ENCODE peak calls at places on chromosomes 1 and 21, in six cellular contexts. M is non-pigmented ciliary epithelial cell, U is iris pigment epithelial cell, T is BJ, W is neural crest cell, D is HCEC 1CT. Z is an unnamed sample.

GRCh38 chr1:167052389-167052788 is 37.8 kb downstream of the GPA33 start:
- DNase-seq in U (peak), T (no peak), M (no peak), D (peak), W (peak), Z (no peak)

GRCh38 chr21:38950388-38951094 is 144.8 kb downstream of the ETS2 start:
- DNase-seq in U (peak), D (peak), M (no peak), W (no peak), T (no peak), Z (no peak)

GRCh38 chr1:76109404-76109803 is 34.9 kb downstream of the ST6GALNAC3 start:
- DNase-seq in M (no peak), W (no peak), U (no peak), T (no peak), D (no peak), Z (peak)

GRCh38 chr1:42756956-42757891 is 9.6 kb downstream of the P3H1 start:
- DNase-seq in U (peak), D (peak), M (no peak), W (no peak), T (no peak), Z (no peak)

GRCh38 chr1:3274972-3275371 is 179.5 kb upstream of the ARHGEF16 start:
- DNase-seq in T (no peak), U (no peak), W (no peak), D (no peak), M (no peak), Z (no peak)

GRCh38 chr1:218262259-218262658 is 22.8 kb upstream of the RRP15 start:
- DNase-seq in M (no peak), U (no peak), W (no peak), D (no peak), T (no peak), Z (no peak)

GRCh38 chr1:111202707-111203623 is 2.5 kb upstream of the DENND2D start:
- DNase-seq in T (no peak), U (no peak), M (no peak), D (no peak), W (no peak), Z (no peak)

GRCh38 chr1:172145231-172145651 is 275.2 kb upstream of the C1orf105 start:
- DNase-seq in W (no peak), U (peak), T (no peak), D (peak), M (no peak), Z (no peak)

GRCh38 chr1:2300851-2301606 is 72.9 kb downstream of the SKI start:
- DNase-seq in W (no peak), D (peak), M (no peak), T (no peak), U (peak), Z (peak)

GRCh38 chr1:7862211-7863060 is 9.6 kb upstream of the UTS2 start:
- DNase-seq in U (no peak), T (no peak), D (no peak), W (no peak), M (no peak), Z (no peak)

GRCh38 chr1:218494449-218494852 is 149.3 kb downstream of the TGFB2 start:
- DNase-seq in T (no peak), M (no peak), U (no peak), W (no peak), D (no peak), Z (no peak)

GRCh38 chr1:232620356-232620841 is 9.5 kb downstream of the SIPA1L2 start:
- DNase-seq in D (no peak), M (no peak), W (no peak), U (peak), T (no peak), Z (peak)

GRCh38 chr21:44436958-44437357 is 18.4 kb upstream of the LRRC3 start:
- DNase-seq in M (no peak), W (no peak), U (no peak), T (no peak), D (no peak), Z (no peak)

GRCh38 chr1:46445773-46446256 is 43.8 kb upstream of the DMBX1 start:
- DNase-seq in M (no peak), D (peak), U (no peak), W (no peak), T (no peak), Z (no peak)

GRCh38 chr1:86708923-86709322 is 4.5 kb downstream of the SH3GLB1 start:
- DNase-seq in M (no peak), U (peak), W (no peak), D (peak), T (no peak), Z (no peak)

GRCh38 chr1:75730432-75730831 is 5.9 kb downstream of the ACADM start:
- DNase-seq in U (no peak), T (no peak), W (no peak), D (no peak), M (no peak), Z (no peak)

GRCh38 chr1:160325252-160325651 is 17.8 kb downstream of the COPA start:
- DNase-seq in T (no peak), M (no peak), U (no peak), W (no peak), D (no peak), Z (no peak)

GRCh38 chr1:45804671-45804973 is 1.2 kb downstream of the MAST2 start:
- DNase-seq in W (no peak), T (no peak), M (no peak), D (no peak), U (no peak), Z (no peak)

GRCh38 chr21:28263974-28264373 is 728.7 kb downstream of the LTN1 start:
- DNase-seq in T (no peak), W (no peak), U (no peak), D (no peak), M (no peak), Z (no peak)

GRCh38 chr1:229854620-229855019 is 212.4 kb upstream of the GALNT2 start:
- DNase-seq in W (no peak), D (no peak), U (no peak), M (no peak), T (no peak), Z (no peak)

GRCh38 chr1:192265774-192266173 is 51.0 kb upstream of the RGS21 start:
- DNase-seq in D (no peak), W (no peak), M (no peak), U (no peak), T (no peak), Z (no peak)

GRCh38 chr1:39425151-39425550 is 66.3 kb upstream of the BMP8A start:
- DNase-seq in U (no peak), W (no peak), D (no peak), M (no peak), T (no peak), Z (no peak)

GRCh38 chr1:8818325-8818775 is 910 bp upstream of the RERE start:
- DNase-seq in T (no peak), U (peak), W (no peak), M (peak), D (peak), Z (no peak)

GRCh38 chr1:197745911-197746310 is 29.4 kb downstream of the DENND1B start:
- DNase-seq in M (no peak), D (no peak), U (no peak), T (no peak), W (no peak), Z (no peak)

GRCh38 chr1:19872190-19872589 is 10.0 kb upstream of the OTUD3 start:
- DNase-seq in T (no peak), D (no peak), W (no peak), M (no peak), U (no peak), Z (no peak)

GRCh38 chr1:204990059-204990664 is 52.9 kb upstream of the CNTN2 start:
- DNase-seq in M (no peak), T (no peak), D (no peak), W (peak), U (no peak), Z (peak)

GRCh38 chr1:178086294-178087255 is 7.3 kb upstream of the RASAL2 start:
- DNase-seq in U (peak), M (no peak), T (peak), D (peak), W (no peak), Z (no peak)

GRCh38 chr21:26920055-26920454 is 46.8 kb downstream of the ADAMTS5 start:
- DNase-seq in D (peak), M (no peak), U (peak), T (no peak), W (no peak), Z (no peak)

GRCh38 chr1:61839702-61840101 is 97.4 kb downstream of the PATJ start:
- DNase-seq in U (peak), M (peak), W (no peak), D (peak), T (peak), Z (no peak)

GRCh38 chr1:220874201-220874655 is 5.0 kb upstream of the HLX start:
- DNase-seq in D (peak), W (peak), M (no peak), T (no peak), U (peak), Z (peak)

GRCh38 chr1:45492691-45493090 is 1.7 kb upstream of the TESK2 start:
- DNase-seq in T (no peak), M (no peak), D (no peak), W (no peak), U (no peak), Z (no peak)

GRCh38 chr1:192639607-192640368 is 3.8 kb downstream of the RGS13 start:
- DNase-seq in M (peak), D (peak), T (peak), W (no peak), U (peak), Z (no peak)

GRCh38 chr1:226671268-226671667 is 67.8 kb downstream of the ITPKB start:
- DNase-seq in M (no peak), W (no peak), U (no peak), D (no peak), T (no peak), Z (no peak)

GRCh38 chr1:58755468-58755872 is 28.4 kb downstream of the JUN start:
- DNase-seq in M (peak), U (peak), T (peak), D (peak), W (no peak), Z (peak)

GRCh38 chr1:162878000-162878596 is 17.1 kb upstream of the CCDC190 start:
- DNase-seq in T (no peak), M (no peak), D (peak), W (peak), U (peak), Z (peak)

GRCh38 chr1:85617582-85618237 is 37.1 kb downstream of the CCN1 start:
- DNase-seq in M (no peak), T (no peak), D (peak), U (peak), W (no peak), Z (no peak)

GRCh38 chr21:46411236-46411635 is 47.5 kb upstream of the DIP2A start:
- DNase-seq in M (no peak), T (no peak), W (no peak), U (no peak), D (no peak), Z (no peak)

GRCh38 chr1:46065405-46065804 is 67.0 kb downstream of the PIK3R3 start:
- DNase-seq in M (no peak), U (no peak), T (no peak), D (no peak), W (no peak), Z (no peak)

GRCh38 chr1:244316986-244317655 is 134.6 kb downstream of the ADSS2 start:
- DNase-seq in U (no peak), T (no peak), M (no peak), D (no peak), W (no peak), Z (no peak)

Z was measured in hippocampal formation.